ENCODE peak calls at places on chromosomes 16 and 17, in six cellular contexts. R is heart left ventricle, M is choroid plexus epithelial cell, I is OCI-LY7, D is spleen, Q is prostate gland. X is an unnamed sample.

GRCh38 chr17:81050645-81051625 is 16.0 kb downstream of the BAIAP2 start:
- DNase-seq in M (peak), Q (no peak), I (no peak), D (no peak), R (no peak), X (no peak)

GRCh38 chr16:83928341-83929055 is 24.5 kb upstream of the OSGIN1 start:
- DNase-seq in M (peak), D (no peak), Q (no peak), R (no peak), I (no peak), X (no peak)

GRCh38 chr17:44536090-44536960 is 21.0 kb upstream of the FZD2 start:
- DNase-seq in M (peak), R (no peak), Q (no peak), I (no peak), D (peak), X (no peak)

GRCh38 chr16:60788631-60789030 is 1247.6 kb downstream of the CDH8 start:
- DNase-seq in I (no peak), Q (no peak), R (no peak), D (no peak), M (no peak), X (no peak)

GRCh38 chr16:12874135-12874534 is 27.3 kb upstream of the SHISA9 start:
- DNase-seq in R (no peak), Q (no peak), I (no peak), D (no peak), M (peak), X (no peak)

GRCh38 chr17:81551458-81552243 is 502 bp downstream of the FAAP100 start:
- DNase-seq in Q (no peak), R (no peak), D (peak), I (peak), M (peak), X (no peak)

GRCh38 chr16:2981177-2981898 is 1.1 kb upstream of the PKMYT1 start:
- DNase-seq in D (no peak), Q (no peak), I (no peak), R (no peak), M (peak), X (no peak)

GRCh38 chr16:2385441-2385840 is 43.8 kb upstream of the CCNF start:
- DNase-seq in Q (no peak), M (no peak), R (no peak), I (no peak), D (no peak), X (no peak)

GRCh38 chr17:59914274-59914854 is 21.4 kb downstream of the RPS6KB1 start:
- DNase-seq in M (peak), R (no peak), Q (no peak), D (no peak), I (peak), X (no peak)

GRCh38 chr17:78644259-78644658 is 67.1 kb upstream of the DNAH17 start:
- DNase-seq in Q (no peak), D (peak), R (no peak), I (no peak), M (no peak), X (no peak)

GRCh38 chr17:34302626-34303025 is 16.6 kb upstream of the CCL8 start:
- DNase-seq in D (no peak), I (no peak), Q (no peak), M (no peak), R (no peak), X (no peak)

GRCh38 chr17:43943769-43944418 is 1.6 kb upstream of the PPY start:
- DNase-seq in M (peak), I (peak), D (peak), Q (peak), R (peak), X (no peak)

GRCh38 chr17:67615011-67615561 is 102.7 kb upstream of the NOL11 start:
- DNase-seq in M (no peak), Q (peak), I (no peak), R (no peak), D (no peak), X (no peak)

GRCh38 chr16:88505405-88506082 is 52.5 kb downstream of the ZFPM1 start:
- DNase-seq in D (no peak), Q (no peak), M (peak), R (peak), I (peak), X (no peak)

GRCh38 chr16:55120408-55120807 is 189.7 kb downstream of the IRX5 start:
- DNase-seq in Q (no peak), D (no peak), I (no peak), R (no peak), M (no peak), X (no peak)

GRCh38 chr17:2071421-2072281 is 16.7 kb downstream of the HIC1 start:
- DNase-seq in I (no peak), Q (no peak), M (peak), R (no peak), D (peak), X (no peak)

GRCh38 chr17:57861737-57862409 is 12.0 kb upstream of the MRPS23 start:
- DNase-seq in I (no peak), M (no peak), R (peak), D (peak), Q (peak), X (peak)

GRCh38 chr17:44872131-44872768 is 24.6 kb downstream of the HIGD1B start:
- DNase-seq in Q (no peak), M (no peak), I (no peak), R (no peak), D (no peak), X (peak)

GRCh38 chr16:52501746-52502145 is 45.2 kb downstream of the TOX3 start:
- DNase-seq in M (no peak), D (no peak), Q (no peak), I (no peak), R (no peak), X (no peak)

GRCh38 chr17:41825175-41825845 is 10.7 kb downstream of the NT5C3B start:
- DNase-seq in Q (no peak), M (no peak), D (no peak), I (no peak), R (no peak), X (no peak)

GRCh38 chr17:41823580-41823979 is 10.8 kb downstream of the FKBP10 start:
- DNase-seq in R (no peak), D (no peak), M (no peak), Q (no peak), I (no peak), X (no peak)

GRCh38 chr17:41822216-41823140 is 9.7 kb downstream of the FKBP10 start:
- DNase-seq in I (no peak), M (no peak), Q (no peak), R (no peak), D (no peak), X (no peak)

GRCh38 chr17:41824086-41824485 is 11.3 kb downstream of the FKBP10 start:
- DNase-seq in R (no peak), M (no peak), I (no peak), Q (no peak), D (no peak), X (no peak)

GRCh38 chr17:41823141-41823524 is 10.3 kb downstream of the FKBP10 start:
- DNase-seq in Q (no peak), M (no peak), I (no peak), D (no peak), R (no peak), X (no peak)
- TF ChIP-seq CTCF in Q (no peak), M (no peak), I (no peak), D (no peak), R (no peak), X (no peak)

GRCh38 chr16:86566966-86567700 is 504 bp downstream of the FOXC2 start:
- DNase-seq in M (peak), D (peak), I (no peak), Q (no peak), R (no peak), X (peak)

GRCh38 chr16:86566601-86566965 is at the start of gene FOXC2:
- DNase-seq in Q (peak), M (peak), R (peak), D (peak), I (no peak), X (peak)

GRCh38 chr16:86569843-86570447 is 3.3 kb downstream of the FOXC2 start:
- DNase-seq in I (peak), M (peak), D (no peak), Q (no peak), R (no peak), X (no peak)

GRCh38 chr16:86568677-86569623 is 2.3 kb downstream of the FOXC2 start:
- DNase-seq in R (no peak), Q (no peak), M (peak), D (peak), I (no peak), X (no peak)

DNA sequence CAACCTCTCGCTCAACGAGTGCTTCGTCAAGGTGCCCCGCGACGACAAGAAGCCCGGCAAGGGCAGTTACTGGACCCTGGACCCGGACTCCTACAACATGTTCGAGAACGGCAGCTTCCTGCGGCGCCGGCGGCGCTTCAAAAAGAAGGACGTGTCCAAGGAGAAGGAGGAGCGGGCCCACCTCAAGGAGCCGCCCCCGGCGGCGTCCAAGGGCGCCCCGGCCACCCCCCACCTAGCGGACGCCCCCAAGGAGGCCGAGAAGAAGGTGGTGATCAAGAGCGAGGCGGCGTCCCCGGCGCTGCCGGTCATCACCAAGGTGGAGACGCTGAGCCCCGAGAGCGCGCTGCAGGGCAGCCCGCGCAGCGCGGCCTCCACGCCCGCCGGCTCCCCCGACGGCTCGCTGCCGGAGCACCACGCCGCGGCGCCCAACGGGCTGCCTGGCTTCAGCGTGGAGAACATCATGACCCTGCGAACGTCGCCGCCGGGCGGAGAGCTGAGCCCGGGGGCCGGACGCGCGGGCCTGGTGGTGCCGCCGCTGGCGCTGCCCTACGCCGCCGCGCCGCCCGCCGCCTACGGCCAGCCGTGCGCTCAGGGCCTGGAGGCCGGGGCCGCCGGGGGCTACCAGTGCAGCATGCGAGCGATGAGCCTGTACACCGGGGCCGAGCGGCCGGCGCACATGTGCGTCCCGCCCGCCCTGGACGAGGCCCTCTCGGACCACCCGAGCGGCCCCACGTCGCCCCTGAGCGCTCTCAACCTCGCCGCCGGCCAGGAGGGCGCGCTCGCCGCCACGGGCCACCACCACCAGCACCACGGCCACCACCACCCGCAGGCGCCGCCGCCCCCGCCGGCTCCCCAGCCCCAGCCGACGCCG is 1.3 kb downstream of the FOXC2 start:
- DNase-seq in I (no peak), R (no peak), D (peak), M (peak), Q (no peak), X (no peak)
- TF ChIP-seq CTCF in I (no peak), R (no peak), D (no peak), M (no peak), Q (no peak), X (no peak)

DNA sequence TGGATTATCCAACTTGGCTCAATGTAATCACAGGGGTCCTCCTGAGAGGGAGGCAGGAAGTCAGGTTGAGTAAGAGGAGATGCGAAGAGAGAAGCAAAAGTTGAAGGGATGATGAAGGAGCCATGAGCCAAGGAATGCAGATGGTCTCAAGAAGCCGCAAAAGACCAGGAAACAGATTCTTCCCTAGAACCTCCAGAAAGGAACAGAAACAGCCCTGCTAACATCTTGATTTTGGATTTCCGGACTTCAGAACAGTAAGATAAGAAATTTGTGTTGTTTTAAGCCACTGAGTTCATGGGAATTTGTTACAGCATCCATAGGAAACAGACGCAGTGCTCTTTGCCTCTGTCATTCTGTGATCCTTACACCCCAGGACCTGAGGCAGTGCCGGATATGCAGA is 26.8 kb downstream of the CMTR2 start:
- DNase-seq in I (no peak), M (no peak), D (no peak), R (no peak), Q (no peak), X (no peak)
- TF ChIP-seq CTCF in I (no peak), M (no peak), D (no peak), R (no peak), Q (no peak), X (no peak)

DNA sequence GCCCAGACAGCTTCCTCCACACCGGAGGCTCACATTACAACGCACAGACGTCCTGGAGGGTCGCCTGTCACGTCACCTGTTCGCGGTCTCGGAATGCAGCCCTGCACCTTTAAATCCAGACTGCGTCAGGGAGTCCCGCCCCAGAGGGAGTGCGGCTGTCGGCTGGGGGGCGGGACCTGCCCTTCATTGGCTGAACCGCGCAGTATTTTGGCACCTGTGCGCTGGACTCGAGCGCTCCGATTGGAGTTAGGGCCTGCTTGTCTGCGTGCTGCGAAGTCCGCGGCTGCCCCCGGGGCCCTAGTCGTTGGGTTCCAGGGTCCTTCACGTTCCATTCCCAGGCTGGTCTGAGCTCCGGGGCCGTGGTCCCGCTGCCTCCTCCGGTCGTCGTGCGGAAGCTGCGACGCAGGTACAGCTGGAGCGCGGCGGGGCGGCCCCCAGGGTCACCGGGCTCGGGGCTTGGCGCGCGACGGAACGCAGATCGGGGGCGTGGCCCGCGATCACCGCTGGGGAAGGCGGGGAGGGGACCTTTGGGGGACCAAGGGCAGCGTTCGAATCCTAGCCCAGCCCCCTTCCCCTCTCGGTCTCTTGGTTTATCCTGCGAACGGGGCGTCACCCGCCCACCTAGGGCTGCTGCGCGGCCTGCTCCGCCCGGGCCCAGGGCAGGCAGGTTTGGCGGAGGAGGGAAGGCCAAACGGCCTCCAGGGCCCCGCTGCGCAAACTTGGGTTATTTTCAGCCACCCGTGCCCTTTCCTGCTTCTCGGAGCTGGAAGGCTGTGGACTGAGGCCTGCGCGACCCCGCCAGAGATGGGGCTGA is at the start of gene MIEF2:
- DNase-seq in R (peak), M (peak), I (peak), Q (peak), D (peak), X (peak)
- TF ChIP-seq CTCF in R (no peak), M (no peak), I (no peak), Q (peak), D (no peak), X (no peak)

DNA sequence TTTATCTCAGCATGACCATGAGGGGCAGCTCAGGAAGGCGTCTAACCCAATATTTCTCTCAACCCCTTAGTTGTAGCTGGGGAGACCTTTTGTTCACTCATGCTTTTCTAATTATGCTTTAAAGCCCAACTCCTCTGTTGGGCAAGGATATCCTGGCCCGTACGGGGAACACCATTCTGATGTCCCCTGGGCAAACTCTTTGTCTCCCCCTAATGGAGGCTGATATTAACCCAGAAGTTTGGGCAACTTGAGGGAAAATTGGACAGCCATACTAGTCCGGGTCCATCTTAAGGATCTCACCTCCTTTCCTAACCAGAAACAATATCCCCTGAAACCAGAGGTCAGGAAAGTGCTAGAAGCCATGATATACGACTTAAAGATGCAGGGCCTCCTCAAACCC is 143.7 kb upstream of the COX10 start:
- DNase-seq in Q (no peak), R (no peak), D (no peak), I (no peak), M (no peak), X (no peak)
- TF ChIP-seq CTCF in Q (no peak), R (no peak), D (no peak), I (peak), M (peak), X (no peak)

GRCh38 chr16:72658888-72659717 is 388.8 kb downstream of the ZFHX3 start:
- DNase-seq in R (no peak), Q (no peak), M (peak), I (peak), D (no peak), X (no peak)

GRCh38 chr16:72664122-72664479 is 383.8 kb downstream of the ZFHX3 start:
- DNase-seq in Q (no peak), D (no peak), M (no peak), I (no peak), R (no peak), X (no peak)

GRCh38 chr16:72666267-72666666 is 381.7 kb downstream of the ZFHX3 start:
- DNase-seq in D (no peak), R (no peak), M (peak), Q (no peak), I (peak), X (no peak)

GRCh38 chr16:72664480-72665408 is 383.2 kb downstream of the ZFHX3 start:
- DNase-seq in Q (peak), R (peak), M (peak), D (peak), I (peak), X (peak)
- TF ChIP-seq CTCF in Q (peak), R (no peak), M (peak), D (peak), I (no peak), X (no peak)

GRCh38 chr17:15306406-15306970 is 34.9 kb downstream of the TEKT3 start:
- DNase-seq in R (no peak), Q (no peak), D (no peak), I (no peak), M (no peak), X (no peak)

GRCh38 chr17:15307686-15308085 is 33.7 kb downstream of the TEKT3 start:
- DNase-seq in D (no peak), I (no peak), Q (no peak), R (no peak), M (no peak), X (no peak)

GRCh38 chr17:15303293-15303692 is 38.1 kb downstream of the TEKT3 start:
- DNase-seq in M (no peak), R (no peak), D (no peak), I (no peak), Q (no peak), X (no peak)

GRCh38 chr17:15301845-15302244 is 36.7 kb upstream of the PMP22 start:
- DNase-seq in R (no peak), M (no peak), D (no peak), Q (no peak), I (no peak), X (no peak)

GRCh38 chr17:15303851-15304250 is 37.5 kb downstream of the TEKT3 start:
- DNase-seq in R (no peak), I (no peak), Q (no peak), M (no peak), D (no peak), X (no peak)
- TF ChIP-seq CTCF in R (no peak), I (no peak), Q (no peak), M (no peak), D (no peak), X (no peak)

GRCh38 chr16:23595951-23596720 is at the start of gene NDUFAB1:
- DNase-seq in Q (peak), D (peak), I (peak), M (peak), R (peak), X (peak)

GRCh38 chr16:23594186-23594585 is 1.9 kb downstream of the NDUFAB1 start:
- DNase-seq in I (no peak), M (no peak), D (no peak), Q (no peak), R (no peak), X (no peak)

GRCh38 chr16:23595246-23595950 is 718 bp downstream of the NDUFAB1 start:
- DNase-seq in I (no peak), Q (no peak), R (no peak), D (no peak), M (peak), X (no peak)

DNA sequence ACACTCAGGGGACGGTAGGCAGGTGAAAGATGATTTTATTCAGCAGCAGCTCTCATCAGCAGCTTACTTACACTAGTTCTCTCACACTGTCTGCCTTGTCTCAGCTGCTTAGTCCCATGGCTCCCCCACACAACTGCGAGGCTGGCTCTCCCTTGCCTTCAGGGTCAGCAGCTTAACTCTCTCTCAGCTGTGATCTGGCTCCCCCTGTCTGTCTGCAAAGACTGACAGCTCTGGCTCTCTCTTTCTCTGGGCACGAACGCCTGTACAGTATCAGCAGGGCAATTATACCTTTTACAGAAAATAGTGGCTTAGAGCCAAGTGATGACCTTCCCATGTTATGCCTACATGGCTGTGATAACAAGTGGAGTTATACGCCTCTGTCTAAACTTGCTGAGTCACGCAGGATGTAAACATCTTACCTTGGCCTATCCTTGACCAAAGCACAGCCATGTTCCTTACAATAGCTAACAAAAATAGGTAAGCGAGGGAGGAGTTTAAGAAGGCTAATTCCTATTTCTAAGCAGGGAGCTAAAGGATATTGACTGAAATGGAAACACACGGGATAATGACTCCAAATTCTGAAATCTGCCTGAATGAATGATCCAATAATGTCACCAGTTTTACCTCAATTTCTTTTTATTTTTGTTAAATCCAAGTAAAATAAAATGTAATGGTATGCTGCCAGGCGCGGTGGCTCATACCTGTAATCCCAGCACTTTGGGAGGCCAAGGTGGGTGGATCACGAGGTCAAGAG is 1.1 kb upstream of the NDUFAB1 start:
- DNase-seq in I (peak), Q (no peak), R (no peak), D (peak), M (peak), X (no peak)
- TF ChIP-seq CTCF in I (peak), Q (no peak), R (peak), D (peak), M (peak), X (no peak)

X was measured in ascending aorta.